ENCODE peak calls at places on chromosome 18, in five cellular contexts. D is PC-3, L is K562, E is HCT116, I is GM23248. R is an unnamed sample.
A peak's percentile ranks its signal among the peaks of the same experiment; 100 is the strongest.

GRCh38 chr18:58201728-58202405 is 157.8 kb downstream of the NEDD4L start:
- DNase-seq in D (no peak), L (no peak), E (no peak), I (no peak), R (no peak)

GRCh38 chr18:3332376-3332775 is 70.4 kb downstream of the MYL12B start:
- DNase-seq in D (no peak), L (no peak), E (no peak), I (peak; percentile 26), R (no peak)

GRCh38 chr18:46148810-46149209 is 44.6 kb downstream of the HAUS1 start:
- DNase-seq in D (peak; percentile 67), L (peak; percentile 38), E (no peak), I (peak; percentile 71), R (peak; percentile 66)

GRCh38 chr18:30632058-30632718 is 410.4 kb downstream of the DSC3 start:
- DNase-seq in D (no peak), L (no peak), E (no peak), I (no peak), R (no peak)

GRCh38 chr18:3281456-3282400 is 19.8 kb downstream of the MYL12B start:
- DNase-seq in D (peak; percentile 96), L (peak; percentile 67), E (peak; percentile 78), I (peak; percentile 81), R (no peak)

GRCh38 chr18:3579701-3580100 is 129.7 kb downstream of the TGIF1 start:
- DNase-seq in D (peak; percentile 58), L (no peak), E (no peak), I (peak; percentile 85), R (no peak)

GRCh38 chr18:59725177-59725576 is 28.0 kb upstream of the CCBE1 start:
- DNase-seq in D (peak; percentile 25), L (no peak), E (no peak), I (peak; percentile 47), R (no peak)

GRCh38 chr18:55552498-55553189 is 35.3 kb downstream of the TCF4 start:
- DNase-seq in D (no peak), L (no peak), E (no peak), I (no peak), R (no peak)

GRCh38 chr18:10293966-10294365 is 160.5 kb upstream of the APCDD1 start:
- DNase-seq in D (no peak), L (no peak), E (no peak), I (no peak), R (no peak)
- H2AFZ ChIP-seq in D (no peak overlapping the region), L (no peak overlapping the region), E (no peak overlapping the region), I (no peak overlapping the region), R (no peak overlapping the region)

GRCh38 chr18:48589797-48590519 is 51.1 kb downstream of the CTIF start:
- DNase-seq in D (no peak), L (no peak), E (no peak), I (peak; percentile 27), R (no peak)
- H3K27ac ChIP-seq in D (no peak overlapping the region), L (no peak overlapping the region), E (no peak overlapping the region), I (peak overlapping the region; percentile 21), R (no peak overlapping the region)

GRCh38 chr18:76462326-76462694 is 32.7 kb downstream of the ZNF516 start:
- DNase-seq in D (no peak), L (peak; percentile 30), E (no peak), I (no peak), R (no peak)

GRCh38 chr18:76463358-76463757 is 31.7 kb downstream of the ZNF516 start:
- DNase-seq in D (no peak), L (no peak), E (no peak), I (no peak), R (no peak)

GRCh38 chr18:76464281-76465259 is 30.5 kb downstream of the ZNF516 start:
- DNase-seq in D (no peak), L (no peak), E (no peak), I (no peak), R (no peak)

GRCh38 chr18:76465630-76466409 is 29.2 kb downstream of the ZNF516 start:
- DNase-seq in D (no peak), L (no peak), E (no peak), I (no peak), R (no peak)

DNA sequence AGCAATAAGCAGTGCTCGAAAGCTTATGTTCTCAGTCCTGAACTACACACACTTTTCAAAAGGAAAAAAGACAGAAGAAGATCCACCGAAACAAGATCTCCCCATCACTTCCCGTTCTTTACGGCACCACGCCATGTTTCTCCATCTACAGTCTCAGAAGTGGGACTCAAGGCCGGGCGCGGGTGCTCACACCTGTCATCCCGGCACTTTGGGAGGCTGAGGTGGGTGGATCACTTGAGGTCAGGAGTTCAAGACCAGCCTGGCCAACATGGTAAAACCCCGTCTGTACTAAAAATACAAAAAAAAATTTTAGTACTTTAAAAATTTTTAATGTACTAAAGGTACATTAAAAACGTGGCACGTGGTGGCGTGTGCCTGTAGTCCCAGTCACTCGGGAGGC is 31.2 kb downstream of the ZNF516 start:
- DNase-seq in D (no peak), L (no peak), E (no peak), I (no peak), R (no peak)
- H3K79me2 ChIP-seq in D (no peaks in the 10 kb centered on the region), L (no peaks in the 10 kb centered on the region), E (no peaks in the 10 kb centered on the region), I (peaks cover 92% of the 10 kb centered on the region), R (no peaks in the 10 kb centered on the region)

GRCh38 chr18:31946305-31947046 is 3.5 kb upstream of the TRAPPC8 start:
- DNase-seq in D (no peak), L (no peak), E (no peak), I (no peak), R (no peak)

GRCh38 chr18:31941010-31941809 is 1.7 kb downstream of the TRAPPC8 start:
- DNase-seq in D (no peak), L (no peak), E (no peak), I (peak; percentile 16), R (no peak)

GRCh38 chr18:31942301-31942998 is 478 bp downstream of the TRAPPC8 start:
- DNase-seq in D (no peak), L (peak; percentile 45), E (no peak), I (peak; percentile 81), R (peak; percentile 10)

GRCh38 chr18:31942999-31943894 is at the start of gene TRAPPC8:
- DNase-seq in D (peak; percentile 80), L (peak; percentile 94), E (peak; percentile 96), I (peak; percentile 99), R (peak; percentile 88)

DNA sequence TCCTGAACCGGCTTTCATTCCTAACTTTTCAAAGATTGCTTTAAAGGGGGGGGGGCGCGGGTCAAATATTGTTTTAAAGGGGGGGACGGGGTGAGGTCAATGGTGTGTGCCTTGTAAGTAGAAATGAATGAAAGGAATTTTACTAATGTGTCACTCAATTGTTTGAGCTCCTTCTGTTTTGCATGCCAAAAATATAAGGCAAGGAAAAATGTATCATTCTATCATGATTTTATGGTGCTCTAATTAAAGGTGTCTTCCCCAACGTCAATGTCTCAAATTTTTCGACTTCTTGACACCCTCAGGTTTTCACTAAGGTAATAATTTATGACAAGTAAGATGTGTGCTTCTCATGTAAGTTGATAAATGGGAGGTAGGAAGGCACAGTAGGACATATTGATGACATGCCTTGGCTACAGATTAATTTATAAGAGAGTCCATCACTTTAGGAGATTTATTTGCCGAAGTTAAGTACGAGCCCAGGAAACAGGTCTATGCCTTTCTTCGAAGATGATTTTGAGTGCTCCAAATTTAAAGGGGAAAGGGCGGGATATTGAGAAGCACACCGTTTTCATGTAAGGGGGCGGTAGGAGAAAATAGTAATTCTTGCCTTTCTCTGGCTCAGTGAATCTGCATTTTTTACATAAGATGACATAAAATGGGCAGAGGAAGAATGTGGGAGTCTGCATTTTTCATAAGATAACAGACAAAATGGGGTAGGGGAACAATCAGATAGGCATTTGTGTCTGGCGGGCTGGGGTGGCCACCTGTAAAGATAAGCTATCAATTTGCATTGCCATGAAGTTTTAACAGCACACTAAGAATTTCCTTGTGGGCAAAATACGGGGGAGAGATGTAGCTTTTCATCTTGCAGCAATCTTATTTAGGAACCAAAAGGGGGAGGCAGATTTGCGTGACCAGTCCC is 1.2 kb upstream of the TRAPPC8 start:
- DNase-seq in D (no peak), L (peak; percentile 31), E (no peak), I (no peak), R (no peak)
- H2AFZ ChIP-seq in D (peak overlapping the region; percentile 86), L (peak overlapping the region; percentile 99), E (peak overlapping the region; percentile 62), I (peak overlapping the region; percentile 93), R (peak overlapping the region; percentile 95)

GRCh38 chr18:74598350-74599001 is 806 bp downstream of the ZNF407 start:
- DNase-seq in D (peak; percentile 21), L (peak; percentile 46), E (peak; percentile 27), I (peak; percentile 69), R (no peak)
- H3K27ac ChIP-seq in D (peak overlapping the region; percentile 85), L (peak overlapping the region; percentile 92), E (peak overlapping the region; percentile 90), I (peak overlapping the region; percentile 89), R (peak overlapping the region; percentile 81)

GRCh38 chr18:183769-184168 is 25.4 kb downstream of the USP14 start:
- DNase-seq in D (no peak), L (peak; percentile 35), E (no peak), I (peak; percentile 40), R (no peak)

DNA sequence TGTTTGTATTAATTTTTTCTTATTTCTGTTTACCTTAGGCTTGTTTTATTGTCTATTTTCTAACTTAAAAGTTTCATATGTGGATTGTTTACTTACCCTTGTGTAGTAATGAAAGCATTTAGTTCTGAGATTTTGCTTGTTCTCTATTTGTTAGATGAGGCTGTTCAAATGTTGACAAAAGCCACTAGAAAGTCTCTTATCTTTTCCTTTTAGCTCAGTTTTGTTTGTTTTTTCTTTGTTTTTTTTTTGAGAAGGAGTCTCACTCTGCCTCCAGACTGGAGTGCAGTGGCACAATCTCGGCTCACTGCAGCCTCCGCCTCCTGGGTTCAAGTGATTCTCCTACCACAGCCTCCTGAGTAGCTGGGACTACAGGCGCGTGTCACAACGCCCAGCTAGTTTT is 30.9 kb downstream of the USP14 start:
- DNase-seq in D (no peak), L (no peak), E (no peak), I (no peak), R (no peak)
- H3K79me2 ChIP-seq in D (peaks cover 73% of the 10 kb centered on the region), L (peaks cover 71% of the 10 kb centered on the region), E (peaks cover 70% of the 10 kb centered on the region), I (peaks cover 99% of the 10 kb centered on the region), R (peaks cover 53% of the 10 kb centered on the region)

GRCh38 chr18:28181616-28182015 is 4.7 kb upstream of the CDH2 start:
- DNase-seq in D (no peak), L (no peak), E (no peak), I (no peak), R (no peak)
- H2AFZ ChIP-seq in D (no peak overlapping the region), L (no peak overlapping the region), E (no peak overlapping the region), I (no peak overlapping the region), R (no peak overlapping the region)